ENCODE peak calls at places on chromosomes 16 and 17, in seven cellular contexts. X is fibroblast of lung, R is GM12878, A is left lung, B is iPS DF 6.9, V is psoas muscle, W is heart left ventricle. U is an unnamed sample. For H3K4me1, the result is how much of the 10 kb centered on the place peaks cover.

GRCh38 chr16:54077412-54077821 is 209.2 kb downstream of the IRX3 start:
- DNase-seq in X (peak), R (no peak), A (no peak), B (no peak), V (no peak), W (no peak), U (no peak)

GRCh38 chr16:50831751-50832150 is 89.9 kb downstream of the CYLD start:
- DNase-seq in X (no peak), R (no peak), A (no peak), B (no peak), V (no peak), W (no peak), U (no peak)

GRCh38 chr17:72187544-72187943 is 66.7 kb downstream of the SOX9 start:
- DNase-seq in X (peak), R (no peak), A (no peak), B (no peak), V (peak), W (peak), U (peak)

GRCh38 chr17:1629647-1630310 is 1.1 kb upstream of the SLC43A2 start:
- DNase-seq in X (no peak), R (no peak), A (peak), B (no peak), V (peak), W (peak), U (peak)

GRCh38 chr17:4105232-4105631 is 37.6 kb downstream of the ZZEF1 start:
- DNase-seq in X (no peak), R (no peak), A (no peak), B (no peak), V (no peak), W (no peak), U (no peak)

GRCh38 chr17:62755139-62755851 is 52.8 kb downstream of the MARCHF10 start:
- DNase-seq in X (peak), R (no peak), A (no peak), B (no peak), V (no peak), W (no peak), U (no peak)

GRCh38 chr16:30395992-30396560 is 856 bp downstream of the ZNF48 start:
- DNase-seq in X (no peak), R (no peak), A (no peak), B (no peak), V (no peak), W (no peak), U (no peak)

GRCh38 chr16:7236824-7237410 is 95.7 kb upstream of the RBFOX1 start:
- DNase-seq in X (no peak), R (no peak), A (no peak), B (no peak), V (no peak), W (no peak), U (no peak)

GRCh38 chr17:65660078-65660477 is 98.6 kb upstream of the AXIN2 start:
- DNase-seq in X (no peak), R (no peak), A (no peak), B (no peak), V (no peak), W (no peak), U (no peak)

GRCh38 chr17:73261952-73262675 is 434 bp upstream of the CPSF4L start:
- DNase-seq in X (peak), R (no peak), A (peak), B (no peak), V (no peak), W (no peak), U (no peak)

GRCh38 chr17:16484445-16485169 is 7.4 kb downstream of the LRRC75A start:
- DNase-seq in X (no peak), R (no peak), A (no peak), B (no peak), V (no peak), W (no peak), U (no peak)

GRCh38 chr17:46841561-46842379 is 9.6 kb upstream of the WNT9B start:
- DNase-seq in X (no peak), R (no peak), A (peak), B (no peak), V (no peak), W (no peak), U (no peak)

GRCh38 chr17:20203761-20204263 is 194.7 kb downstream of the SPECC1 start:
- DNase-seq in X (peak), R (peak), A (no peak), B (no peak), V (no peak), W (no peak), U (no peak)

GRCh38 chr16:27408012-27408601 is 6.1 kb downstream of the IL21R start:
- DNase-seq in X (peak), R (peak), A (no peak), B (no peak), V (no peak), W (no peak), U (no peak)

GRCh38 chr17:75227729-75228128 is 22.2 kb downstream of the NUP85 start:
- DNase-seq in X (no peak), R (no peak), A (no peak), B (no peak), V (no peak), W (no peak), U (no peak)

GRCh38 chr17:63974594-63975192 is 2.0 kb upstream of the SCN4A start:
- DNase-seq in X (peak), R (no peak), A (no peak), B (no peak), V (peak), W (no peak), U (no peak)

GRCh38 chr16:48139517-48139916 is 16.3 kb downstream of the ABCC12 start:
- DNase-seq in X (no peak), R (no peak), A (no peak), B (no peak), V (no peak), W (no peak), U (no peak)

GRCh38 chr17:76155988-76156661 is 15.1 kb upstream of the FOXJ1 start:
- DNase-seq in X (no peak), R (no peak), A (peak), B (no peak), V (no peak), W (no peak), U (no peak)

GRCh38 chr16:30473231-30474061 is 904 bp downstream of the ITGAL start:
- DNase-seq in X (no peak), R (no peak), A (peak), B (no peak), V (no peak), W (peak), U (no peak)

GRCh38 chr16:10569629-10570028 is 10.8 kb downstream of the EMP2 start:
- DNase-seq in X (peak), R (no peak), A (no peak), B (no peak), V (no peak), W (no peak), U (no peak)

GRCh38 chr16:50259334-50260205 is 6.8 kb upstream of the ADCY7 start:
- DNase-seq in X (peak), R (no peak), A (no peak), B (no peak), V (peak), W (peak), U (peak)

GRCh38 chr16:64654137-64654652 is 467.7 kb downstream of the CDH11 start:
- DNase-seq in X (peak), R (no peak), A (no peak), B (no peak), V (no peak), W (no peak), U (no peak)

GRCh38 chr16:76653390-76654026 is 376.3 kb downstream of the CNTNAP4 start:
- DNase-seq in X (peak), R (peak), A (no peak), B (no peak), V (no peak), W (no peak), U (no peak)

GRCh38 chr17:56125830-56126819 is 27.1 kb upstream of the ANKFN1 start:
- DNase-seq in X (peak), R (no peak), A (no peak), B (peak), V (no peak), W (no peak), U (no peak)

GRCh38 chr16:46884513-46885293 is 541 bp downstream of the GPT2 start:
- DNase-seq in X (peak), R (no peak), A (peak), B (no peak), V (no peak), W (no peak), U (no peak)

GRCh38 chr17:73050797-73051196 is 41.7 kb downstream of the SLC39A11 start:
- DNase-seq in X (no peak), R (no peak), A (no peak), B (no peak), V (no peak), W (no peak), U (no peak)

GRCh38 chr16:84503751-84504395 is 586 bp downstream of the MEAK7 start:
- DNase-seq in X (peak), R (no peak), A (no peak), B (no peak), V (no peak), W (no peak), U (no peak)

GRCh38 chr17:79732804-79733691 is 2.3 kb downstream of the ENPP7 start:
- DNase-seq in X (no peak), R (peak), A (no peak), B (no peak), V (no peak), W (peak), U (no peak)

GRCh38 chr17:80018917-80019651 is 16.6 kb downstream of the TBC1D16 start:
- DNase-seq in X (no peak), R (no peak), A (no peak), B (no peak), V (no peak), W (no peak), U (no peak)

GRCh38 chr16:88060524-88061219 is 109.4 kb downstream of the BANP start:
- DNase-seq in X (no peak), R (no peak), A (peak), B (no peak), V (no peak), W (no peak), U (no peak)

DNA sequence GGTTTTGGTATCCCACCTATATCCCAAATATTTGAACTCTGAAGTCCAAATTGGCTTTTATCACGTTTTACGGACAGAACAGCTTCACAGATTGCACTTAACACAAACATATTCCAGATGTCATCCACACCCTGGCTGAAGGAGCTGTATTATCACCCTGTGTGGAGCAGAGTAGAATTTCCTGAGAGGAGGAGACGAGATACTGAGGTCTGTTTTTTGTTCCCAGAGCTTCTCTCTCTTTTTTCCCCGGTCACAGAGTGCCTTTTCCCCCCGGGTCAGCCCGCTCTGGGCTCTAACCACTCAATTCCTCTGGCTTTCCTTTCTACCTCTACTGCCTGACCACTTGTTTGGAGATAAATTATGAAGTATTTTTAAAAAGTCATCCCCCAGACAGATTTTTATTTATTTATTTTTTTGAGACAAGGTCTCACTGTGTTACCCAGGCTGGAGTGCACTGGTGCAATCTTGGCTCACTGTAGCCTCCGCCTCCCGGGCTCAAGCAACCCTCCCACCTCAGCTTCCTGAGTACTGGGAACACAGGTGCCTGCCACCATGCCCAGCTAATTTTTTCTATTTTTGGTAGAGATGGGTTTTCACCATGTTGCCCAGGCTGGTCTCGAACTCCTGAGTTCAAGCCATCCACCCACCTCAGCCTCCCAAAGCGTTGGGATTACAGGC is 30.7 kb downstream of the DNAH2 start:
- DNase-seq in X (peak), R (no peak), A (no peak), B (no peak), V (no peak), W (no peak), U (no peak)
- H3K27ac ChIP-seq in X (peak), R (no peak), A (no peak), B (no peak), V (no peak), W (no peak), U (no peak)

GRCh38 chr16:3115561-3115960 is 3.2 kb downstream of the ZNF205 start:
- DNase-seq in X (no peak), R (no peak), A (no peak), B (no peak), V (no peak), W (no peak), U (no peak)

GRCh38 chr16:3112058-3112880 is at the start of gene ZNF205:
- DNase-seq in X (peak), R (no peak), A (peak), B (no peak), V (peak), W (peak), U (peak)

GRCh38 chr16:3113765-3114479 is 1.5 kb downstream of the ZNF205 start:
- DNase-seq in X (peak), R (no peak), A (peak), B (no peak), V (no peak), W (no peak), U (no peak)

GRCh38 chr16:3115011-3115410 is 2.6 kb downstream of the ZNF205 start:
- DNase-seq in X (no peak), R (no peak), A (peak), B (no peak), V (peak), W (no peak), U (no peak)

GRCh38 chr16:3112881-3113574 is 642 bp downstream of the ZNF205 start:
- DNase-seq in X (peak), R (no peak), A (peak), B (no peak), V (no peak), W (no peak), U (no peak)
- H3K4me3 ChIP-seq in X (peak), R (peak), A (peak), B (peak), V (peak), W (peak), U (peak)

GRCh38 chr16:4324479-4324868 is 8.6 kb downstream of the GLIS2 start:
- DNase-seq in X (no peak), R (no peak), A (no peak), B (no peak), V (no peak), W (no peak), U (no peak)

GRCh38 chr16:4323071-4323844 is 7.4 kb downstream of the GLIS2 start:
- DNase-seq in X (no peak), R (no peak), A (peak), B (no peak), V (no peak), W (no peak), U (peak)

GRCh38 chr16:4322121-4323035 is 6.5 kb downstream of the GLIS2 start:
- DNase-seq in X (no peak), R (no peak), A (no peak), B (no peak), V (no peak), W (no peak), U (no peak)

GRCh38 chr16:4324871-4325740 is 9.2 kb downstream of the GLIS2 start:
- DNase-seq in X (no peak), R (no peak), A (no peak), B (no peak), V (no peak), W (no peak), U (no peak)

DNA sequence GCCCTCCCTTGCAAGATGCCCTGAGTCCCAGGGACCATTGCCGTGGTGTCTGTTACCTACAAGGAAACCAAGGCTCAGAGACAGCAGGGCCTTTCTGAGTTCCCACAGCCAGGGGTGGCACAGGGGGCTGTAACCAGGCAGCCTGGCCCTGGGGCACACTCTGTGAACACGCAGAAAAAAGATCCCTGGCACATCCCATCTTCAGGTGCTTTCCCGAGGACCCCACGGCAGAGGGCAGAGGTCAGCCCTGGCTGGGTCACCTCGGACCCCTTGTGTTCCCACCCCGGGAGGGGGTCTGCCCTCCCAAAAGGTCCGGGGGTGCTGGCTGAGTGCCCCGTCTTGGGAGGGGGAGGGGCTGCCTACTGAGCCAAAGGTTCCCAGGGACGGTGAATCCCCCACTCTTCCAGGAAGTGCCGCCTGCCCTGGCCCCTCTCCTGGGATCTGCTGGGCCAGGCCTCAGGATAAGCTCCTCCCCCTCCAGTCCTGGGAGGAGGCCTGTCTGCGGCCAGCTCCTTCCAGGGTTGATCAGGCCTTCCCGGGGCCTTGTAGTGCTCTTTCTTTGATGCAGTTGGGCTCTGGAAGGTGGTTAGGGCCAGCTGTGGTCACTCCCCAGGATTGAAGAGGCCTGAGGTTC is 8.1 kb downstream of the GLIS2 start:
- DNase-seq in X (peak), R (no peak), A (peak), B (no peak), V (peak), W (peak), U (peak)
- H3K4me1 ChIP-seq in X (under half), R (under half), A (half or more), B (under half), V (under half), W (half or more), U (half or more)

GRCh38 chr17:81027591-81028505 is 7.1 kb upstream of the BAIAP2 start:
- DNase-seq in X (no peak), R (no peak), A (peak), B (no peak), V (peak), W (no peak), U (no peak)
- H3K27ac ChIP-seq in X (no peak), R (no peak), A (no peak), B (no peak), V (no peak), W (no peak), U (no peak)

U was measured in tibial artery.